ENCODE peak calls at places on chromosomes 4 and X, in six cellular contexts. Z is AG04450, V is astrocyte of the cerebellum, N is tibial nerve, B is left lung, P is heart left ventricle. X is an unnamed sample.

GRCh38 chr4:124936427-124936826 is 223.9 kb upstream of the ANKRD50 start:
- DNase-seq in V (peak), N (no peak), B (peak), P (peak), Z (no peak), X (no peak)

GRCh38 chr4:175308236-175308635 is 390.1 kb downstream of the ADAM29 start:
- DNase-seq in B (no peak), V (no peak), N (no peak), P (no peak), Z (peak), X (no peak)

GRCh38 chr4:188106454-188106853 is 2.9 kb downstream of the TRIML2 start:
- DNase-seq in V (no peak), P (no peak), N (no peak), B (no peak), Z (no peak), X (no peak)

GRCh38 chr4:25926473-25926872 is 12.5 kb downstream of the SMIM20 start:
- DNase-seq in P (no peak), V (no peak), Z (no peak), B (no peak), N (no peak), X (no peak)

GRCh38 chrX:20265726-20266681 is 705 bp downstream of the RPS6KA3 start:
- DNase-seq in N (peak), B (peak), P (peak), V (no peak), Z (no peak), X (no peak)

GRCh38 chrX:79195027-79195426 is 50.5 kb downstream of the GPR174 start:
- DNase-seq in B (no peak), V (no peak), Z (no peak), N (no peak), P (no peak), X (no peak)

GRCh38 chrX:101617211-101618191 is at the start of gene ARMCX6:
- DNase-seq in V (peak), Z (no peak), P (peak), N (peak), B (peak), X (no peak)

GRCh38 chrX:31099536-31100090 is 27.8 kb upstream of the FTHL17 start:
- DNase-seq in B (no peak), Z (no peak), V (no peak), N (no peak), P (no peak), X (no peak)

GRCh38 chr4:71945791-71946190 is 86.0 kb upstream of the NPFFR2 start:
- DNase-seq in V (no peak), Z (no peak), B (no peak), N (no peak), P (no peak), X (no peak)

GRCh38 chrX:1468250-1468772 is 15.6 kb upstream of the ASMTL start:
- DNase-seq in N (no peak), V (no peak), B (peak), Z (no peak), P (no peak), X (no peak)

GRCh38 chrX:139924696-139925094 is 8.2 kb downstream of the ATP11C start:
- DNase-seq in Z (no peak), N (no peak), B (no peak), V (no peak), P (no peak), X (no peak)

GRCh38 chrX:101736651-101737050 is 77.0 kb upstream of the ARMCX2 start:
- DNase-seq in V (no peak), B (no peak), Z (no peak), P (no peak), N (no peak), X (no peak)

GRCh38 chr4:100984901-100985300 is 362.4 kb downstream of the PPP3CA start:
- DNase-seq in N (no peak), P (no peak), V (peak), Z (peak), B (no peak), X (peak)

GRCh38 chr4:169279111-169279510 is 8.4 kb upstream of the SH3RF1 start:
- DNase-seq in P (no peak), V (no peak), N (no peak), Z (no peak), B (no peak), X (no peak)

GRCh38 chrX:139246295-139246694 is 284.2 kb upstream of the F9 start:
- DNase-seq in Z (no peak), N (no peak), P (no peak), V (no peak), B (no peak), X (no peak)

GRCh38 chr4:155541716-155542115 is 124.9 kb upstream of the GUCY1A1 start:
- DNase-seq in P (no peak), V (no peak), Z (no peak), N (no peak), B (no peak), X (no peak)

GRCh38 chrX:151982217-151982616 is 7.7 kb upstream of the GABRE start:
- DNase-seq in Z (peak), B (no peak), P (no peak), V (peak), N (no peak), X (peak)

GRCh38 chr4:123826896-123827295 is 430.3 kb downstream of the SPRY1 start:
- DNase-seq in P (peak), V (no peak), N (no peak), Z (no peak), B (no peak), X (no peak)

GRCh38 chr4:156999175-156999517 is 27.5 kb upstream of the PDGFC start:
- DNase-seq in Z (peak), P (no peak), V (peak), B (no peak), N (peak), X (peak)

GRCh38 chr4:87213425-87213824 is 7.0 kb downstream of the KLHL8 start:
- DNase-seq in P (no peak), B (no peak), V (no peak), Z (no peak), N (no peak), X (no peak)

GRCh38 chr4:180668732-180669131 is 1574.5 kb upstream of the TENM3 start:
- DNase-seq in B (no peak), N (no peak), Z (no peak), V (no peak), P (no peak), X (no peak)
- H3K4me3 ChIP-seq in B (no peak), N (no peak), Z (no peak), V (no peak), P (no peak), X (no peak)

DNA sequence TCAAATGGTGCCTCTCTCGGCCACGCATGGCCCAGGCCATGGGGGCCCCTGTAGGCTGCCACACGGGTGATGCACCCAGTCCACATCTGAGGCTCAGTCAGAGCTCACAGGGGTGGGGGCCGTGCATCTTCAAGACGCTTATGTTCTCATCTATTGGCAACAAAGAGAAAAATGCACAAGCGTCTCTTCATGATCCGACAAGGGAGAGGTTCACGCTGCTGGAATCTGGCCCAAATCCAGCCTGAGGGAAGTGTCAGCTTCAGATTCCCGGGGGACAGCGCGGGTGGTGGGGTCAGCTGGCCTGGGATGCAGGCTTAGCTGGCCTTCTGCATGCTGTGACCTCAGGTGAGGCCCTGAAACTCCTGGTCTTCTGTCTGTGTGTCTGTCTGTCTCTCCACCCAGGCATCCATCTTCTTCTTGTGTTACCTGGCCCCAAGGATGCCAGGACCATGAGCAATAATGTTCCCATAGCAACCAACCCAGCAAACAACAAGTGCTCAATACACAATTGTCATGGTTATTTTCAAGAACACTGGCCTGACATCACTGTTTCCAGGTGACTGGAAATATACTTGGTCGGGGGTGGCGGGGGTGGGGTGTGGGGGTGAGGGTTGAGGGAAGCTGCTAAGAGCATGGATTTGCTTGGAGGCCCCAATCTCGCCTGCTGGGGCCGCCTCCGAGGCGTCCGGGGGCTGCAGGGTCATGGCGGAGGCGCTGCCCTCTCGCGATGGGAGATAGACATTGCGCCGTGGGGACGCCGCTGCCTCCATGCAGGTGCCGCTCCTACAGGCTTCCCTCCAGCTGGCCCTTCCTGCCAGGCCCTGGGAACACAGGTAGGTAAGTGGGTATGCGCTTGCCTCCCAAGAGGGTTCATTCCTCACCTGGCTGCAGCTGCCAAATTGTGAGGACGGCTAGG is 48.3 kb downstream of the ABLIM2 start:
- DNase-seq in P (no peak), Z (no peak), B (no peak), N (no peak), V (no peak), X (no peak)
- TF ChIP-seq CTCF in P (no peak), Z (peak), B (no peak), N (no peak), V (peak), X (peak)

GRCh38 chr4:10105920-10106319 is 10.7 kb downstream of the WDR1 start:
- DNase-seq in B (no peak), N (no peak), P (no peak), Z (no peak), V (no peak), X (no peak)
- H3K4me3 ChIP-seq in B (no peak), N (no peak), P (no peak), Z (peak), V (no peak), X (peak)

GRCh38 chrX:44906542-44906941 is 33.6 kb downstream of the KDM6A start:
- DNase-seq in Z (no peak), N (no peak), V (no peak), B (no peak), P (no peak), X (no peak)

GRCh38 chrX:44903107-44903506 is 30.1 kb downstream of the KDM6A start:
- DNase-seq in N (no peak), V (peak), B (no peak), Z (peak), P (no peak), X (peak)

GRCh38 chrX:44903842-44904530 is 31.0 kb downstream of the KDM6A start:
- DNase-seq in B (no peak), Z (no peak), P (no peak), V (no peak), N (no peak), X (no peak)

GRCh38 chrX:44906041-44906440 is 33.1 kb downstream of the KDM6A start:
- DNase-seq in Z (no peak), P (no peak), V (no peak), N (no peak), B (no peak), X (no peak)

DNA sequence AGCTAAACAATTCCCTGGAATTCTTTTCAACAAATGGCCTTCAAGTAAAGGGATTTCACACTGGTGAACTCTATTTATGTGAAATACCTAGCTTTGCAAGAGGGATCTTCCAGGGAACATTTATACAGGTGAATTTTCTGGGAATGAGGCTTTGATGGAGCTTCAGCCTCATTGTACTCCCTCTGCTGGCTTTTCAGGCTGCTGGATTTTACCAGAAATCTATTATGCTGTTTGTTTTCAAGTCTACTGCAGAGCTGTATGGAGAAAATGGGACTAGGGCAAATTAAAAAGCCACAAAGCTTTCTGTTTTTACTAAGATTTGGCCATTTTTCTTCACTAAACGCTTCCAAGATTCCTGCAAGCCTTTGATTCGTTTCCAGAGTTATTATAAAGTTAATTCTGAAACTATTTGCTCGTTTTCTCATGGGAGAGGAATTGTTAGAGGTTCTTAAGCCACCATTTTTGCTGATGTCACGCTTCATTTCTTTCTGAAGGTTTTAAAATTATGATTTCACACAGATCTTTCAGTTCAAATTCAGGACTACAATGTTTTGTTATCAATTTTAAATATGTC is 31.6 kb downstream of the KDM6A start:
- DNase-seq in N (no peak), V (peak), P (no peak), B (no peak), Z (no peak), X (no peak)
- TF ChIP-seq CTCF in N (no peak), V (peak), P (no peak), B (no peak), Z (peak), X (no peak)

GRCh38 chrX:17718649-17719165 is 18.6 kb upstream of the SCML1 start:
- DNase-seq in B (no peak), V (no peak), N (no peak), P (no peak), Z (no peak), X (no peak)
- H3K4me3 ChIP-seq in B (no peak), V (no peak), N (no peak), P (no peak), Z (no peak), X (no peak)

DNA sequence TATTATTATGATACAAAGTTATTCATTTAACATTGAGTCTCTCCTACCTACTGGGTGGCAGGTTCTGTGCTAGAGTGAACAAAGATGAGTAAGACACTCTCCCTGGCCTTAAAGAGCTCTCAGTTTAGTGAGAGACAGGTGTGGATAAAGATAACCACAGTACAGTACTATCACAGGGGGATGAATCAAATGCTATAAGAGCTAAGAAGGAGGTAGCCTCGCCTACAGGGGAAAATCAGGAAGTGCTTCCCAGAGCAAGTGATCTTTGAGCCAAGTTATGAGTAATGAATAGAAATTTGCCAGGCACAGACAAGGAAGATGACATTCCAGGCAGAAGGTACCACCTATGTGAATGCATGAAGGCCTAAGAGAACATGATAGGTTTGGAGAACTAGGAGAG is 3.4 kb upstream of the IGBP1 start:
- DNase-seq in B (no peak), V (no peak), Z (no peak), N (no peak), P (no peak), X (no peak)
- TF ChIP-seq CTCF in B (no peak), V (no peak), Z (no peak), N (no peak), P (no peak), X (no peak)

GRCh38 chrX:14030248-14030592 is 528 bp upstream of the GEMIN8 start:
- DNase-seq in V (no peak), N (no peak), Z (peak), P (no peak), B (no peak), X (no peak)
- H3K4me3 ChIP-seq in V (peak), N (peak), Z (peak), P (peak), B (peak), X (peak)

GRCh38 chr4:31365006-31365690 is 645.0 kb downstream of the PCDH7 start:
- DNase-seq in Z (no peak), N (no peak), B (no peak), V (no peak), P (no peak), X (no peak)

GRCh38 chr4:31375936-31376335 is 655.8 kb downstream of the PCDH7 start:
- DNase-seq in N (no peak), P (no peak), Z (no peak), B (no peak), V (no peak), X (no peak)

GRCh38 chr4:31366041-31366440 is 645.9 kb downstream of the PCDH7 start:
- DNase-seq in V (no peak), N (no peak), B (no peak), Z (no peak), P (no peak), X (no peak)

GRCh38 chr4:31370866-31371465 is 650.8 kb downstream of the PCDH7 start:
- DNase-seq in N (no peak), P (no peak), V (peak), Z (no peak), B (no peak), X (no peak)
- TF ChIP-seq CTCF in N (peak), P (peak), V (peak), Z (peak), B (peak), X (peak)